ENCODE peak calls at places on chromosomes 3 and 15, in four cellular contexts. N is H1, Y is lower leg skin, F is GM23338. B is an unnamed sample.

GRCh38 chr3:57983734-57984518 is 24.3 kb upstream of the FLNB start:
- DNase-seq in Y (peak; percentile 81), N (no peak), F (no peak), B (no peak)

GRCh38 chr3:129271674-129272073 is 7.0 kb upstream of the HMCES start:
- DNase-seq in N (no peak), Y (no peak), F (no peak), B (no peak)

GRCh38 chr15:51908312-51908711 is 63.3 kb downstream of the LEO1 start:
- DNase-seq in F (no peak), N (no peak), Y (no peak), B (no peak)

GRCh38 chr3:127488740-127489139 is 101.8 kb downstream of the TPRA1 start:
- DNase-seq in F (no peak), N (no peak), Y (no peak), B (peak; percentile 21)

GRCh38 chr15:88627463-88627862 is 6.3 kb downstream of the AEN start:
- DNase-seq in Y (no peak), F (no peak), N (no peak), B (no peak)

GRCh38 chr3:147354621-147355020 is 51.7 kb downstream of the ZIC4 start:
- DNase-seq in N (no peak), Y (no peak), F (peak; percentile 65), B (no peak)

GRCh38 chr3:34200576-34200975 is 402.1 kb downstream of the PDCD6IP start:
- DNase-seq in F (no peak), Y (no peak), N (no peak), B (no peak)

GRCh38 chr3:23819599-23820360 is 14.0 kb downstream of the UBE2E1 start:
- DNase-seq in Y (no peak), F (no peak), N (no peak), B (peak; percentile 71)

GRCh38 chr3:78101363-78101762 is 1061.5 kb downstream of the ROBO2 start:
- DNase-seq in N (no peak), F (no peak), Y (no peak), B (no peak)

GRCh38 chr15:64634020-64634419 is 141.4 kb downstream of the RBPMS2 start:
- DNase-seq in F (peak; percentile 25), N (no peak), Y (no peak), B (no peak)

GRCh38 chr3:29426302-29427226 is 145.7 kb downstream of the RBMS3 start:
- DNase-seq in F (no peak), Y (no peak), N (no peak), B (no peak)
- TF ChIP-seq CTCF in F (no peak), Y (no peak), N (no peak), B (no peak)

DNA sequence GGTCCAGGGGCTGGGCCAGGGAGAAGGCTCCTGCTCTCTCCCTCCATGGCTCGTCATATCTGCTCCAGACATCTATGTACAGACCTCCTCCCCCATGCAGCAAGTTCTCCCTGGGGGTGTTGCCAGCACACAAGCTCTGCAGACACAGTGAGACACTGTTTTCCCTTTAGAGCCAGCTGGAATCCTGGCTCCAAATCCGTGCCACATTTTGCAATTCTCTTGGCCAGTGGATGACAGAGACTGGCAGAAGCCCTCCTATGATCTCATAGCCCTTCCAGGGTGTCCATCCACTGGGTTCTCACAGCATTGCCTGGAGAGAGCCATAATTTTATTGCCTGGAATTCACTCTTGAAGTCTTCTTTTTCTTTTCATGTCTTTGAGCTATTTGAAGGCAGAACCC is 203.9 kb downstream of the TLE3 start:
- DNase-seq in Y (peak; percentile 18), N (no peak), F (peak; percentile 28), B (peak; percentile 81)
- H3K4me3 ChIP-seq in Y (no peak overlapping the region), N (no peak overlapping the region), F (no peak overlapping the region), B (no peak overlapping the region)

DNA sequence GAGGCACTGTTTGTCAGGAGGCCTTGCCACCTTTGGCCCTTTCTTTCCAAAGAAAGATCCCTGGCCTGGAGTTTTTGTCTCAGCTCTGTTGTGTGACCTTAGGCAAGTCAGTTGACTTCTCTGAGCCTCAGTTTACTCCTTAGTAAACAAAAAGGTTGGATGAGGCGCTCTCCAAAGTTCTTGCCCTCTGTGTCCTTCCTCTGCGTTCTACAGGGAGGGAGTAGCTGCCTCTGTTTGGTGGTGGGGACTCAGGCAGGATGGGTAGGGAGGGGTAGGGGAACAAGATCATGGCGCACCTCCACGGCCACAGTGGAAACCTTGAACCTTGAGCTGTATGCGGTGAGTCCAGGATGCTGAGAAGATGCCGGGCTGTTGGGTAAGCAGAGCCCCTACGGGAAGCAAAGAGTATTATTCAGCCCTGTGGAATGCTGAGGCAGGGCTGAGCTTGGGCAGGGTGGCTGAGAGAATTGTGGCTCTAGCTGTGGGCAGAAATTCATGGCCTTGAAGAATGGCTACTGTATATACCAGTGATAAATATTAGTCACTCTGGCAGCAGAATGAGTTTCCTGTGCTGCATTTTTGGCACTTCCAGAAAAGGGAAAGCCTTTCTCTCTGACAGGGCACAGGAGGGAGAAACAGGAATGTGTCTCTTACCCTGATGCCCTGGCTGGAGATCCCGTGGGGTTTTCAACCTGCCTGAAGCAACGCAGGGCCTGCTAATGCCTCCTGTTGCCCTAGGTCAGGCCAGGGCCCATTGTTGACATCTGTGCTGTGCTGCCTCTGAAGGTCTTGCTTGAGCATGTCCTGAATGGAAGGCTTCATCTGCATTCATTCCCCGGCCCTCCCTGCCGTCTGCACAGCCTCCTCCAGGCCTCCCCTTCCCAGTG is 39.9 kb downstream of the SMAD3 start:
- DNase-seq in F (no peak), Y (no peak), N (no peak), B (no peak)
- TF ChIP-seq CTCF in F (no peak), Y (peak; percentile 19), N (peak; percentile 4), B (no peak)

GRCh38 chr3:46488735-46489361 is 8.9 kb upstream of the RTP3 start:
- DNase-seq in N (peak; percentile 92), F (peak; percentile 99), Y (peak; percentile 89), B (peak; percentile 84)
- H3K4me3 ChIP-seq in N (no peak overlapping the region), F (peak overlapping the region; percentile 12), Y (no peak overlapping the region), B (no peak overlapping the region)

GRCh38 chr15:36498922-36499321 is 80.5 kb upstream of the CDIN1 start:
- DNase-seq in N (no peak), F (no peak), Y (no peak), B (no peak)

GRCh38 chr15:36499751-36500389 is 79.6 kb upstream of the CDIN1 start:
- DNase-seq in N (no peak), F (no peak), Y (no peak), B (no peak)

GRCh38 chr15:36502509-36502908 is 76.9 kb upstream of the CDIN1 start:
- DNase-seq in Y (no peak), N (no peak), F (no peak), B (no peak)

GRCh38 chr15:36498401-36498800 is 81.0 kb upstream of the CDIN1 start:
- DNase-seq in F (no peak), Y (no peak), N (no peak), B (no peak)

DNA sequence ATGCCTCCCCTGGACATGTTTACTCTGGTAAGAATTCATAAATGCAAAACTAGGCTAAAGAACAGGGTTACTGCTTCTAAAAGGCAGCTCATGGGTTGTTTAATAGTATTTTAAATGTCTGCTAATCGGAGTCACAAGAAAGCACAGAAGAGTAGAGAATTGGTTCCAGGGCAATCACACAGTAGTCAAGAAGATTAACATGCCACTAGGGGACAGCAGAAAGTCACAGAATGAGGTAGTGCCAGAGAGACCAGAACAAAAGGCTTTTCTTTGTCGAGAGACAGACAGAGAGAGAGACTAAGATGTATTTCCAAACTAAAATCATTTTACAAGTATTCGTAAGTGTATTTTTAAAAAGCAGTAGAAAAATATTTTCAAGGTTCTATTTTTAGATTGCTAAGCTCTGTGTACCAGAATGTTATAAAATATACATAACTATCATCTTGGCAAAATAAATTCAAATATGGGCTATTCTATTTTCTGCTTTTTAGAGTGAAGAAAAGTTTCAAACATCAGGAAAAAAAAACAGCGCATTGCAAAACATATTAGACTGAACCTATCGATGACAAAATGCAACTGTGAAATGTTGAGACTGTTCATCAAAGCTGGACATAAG is 78.3 kb upstream of the CDIN1 start:
- DNase-seq in N (no peak), Y (no peak), F (peak; percentile 92), B (peak; percentile 42)
- TF ChIP-seq CTCF in N (no peak), Y (no peak), F (peak; percentile 94), B (peak; percentile 94)

GRCh38 chr3:56801151-56801596 is 575 bp downstream of the ARHGEF3 start:
- DNase-seq in Y (no peak), N (no peak), F (no peak), B (no peak)

GRCh38 chr3:56800373-56801150 is 1.2 kb downstream of the ARHGEF3 start:
- DNase-seq in N (no peak), Y (no peak), F (no peak), B (no peak)

GRCh38 chr3:56801597-56802410 is at the start of gene ARHGEF3:
- DNase-seq in N (peak; percentile 49), F (peak; percentile 95), Y (peak; percentile 70), B (peak; percentile 94)

GRCh38 chr3:56802411-56802745 is 629 bp upstream of the ARHGEF3 start:
- DNase-seq in Y (no peak), F (no peak), N (no peak), B (no peak)

DNA sequence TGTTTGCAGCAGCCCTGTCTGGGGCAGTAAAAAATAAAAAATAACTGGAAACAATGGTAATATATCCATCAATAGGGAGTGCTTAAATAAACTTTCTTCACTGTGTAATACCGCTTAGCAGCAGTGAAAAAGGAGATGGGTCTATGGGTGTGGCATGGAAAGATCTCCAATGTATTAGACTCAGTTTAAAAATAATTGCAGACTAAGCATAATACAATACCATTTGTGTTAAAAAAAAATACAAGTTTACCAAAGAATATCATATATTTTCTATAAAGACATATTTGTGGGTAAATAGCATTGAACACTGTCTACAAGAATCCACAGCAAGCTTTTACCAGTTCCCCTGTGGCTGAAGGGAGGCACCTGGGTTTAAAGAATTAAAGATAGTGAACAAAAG is 1.0 kb upstream of the ARHGEF3 start:
- DNase-seq in N (no peak), F (no peak), Y (no peak), B (no peak)
- H3K4me3 ChIP-seq in N (no peak overlapping the region), F (no peak overlapping the region), Y (no peak overlapping the region), B (no peak overlapping the region)

DNA sequence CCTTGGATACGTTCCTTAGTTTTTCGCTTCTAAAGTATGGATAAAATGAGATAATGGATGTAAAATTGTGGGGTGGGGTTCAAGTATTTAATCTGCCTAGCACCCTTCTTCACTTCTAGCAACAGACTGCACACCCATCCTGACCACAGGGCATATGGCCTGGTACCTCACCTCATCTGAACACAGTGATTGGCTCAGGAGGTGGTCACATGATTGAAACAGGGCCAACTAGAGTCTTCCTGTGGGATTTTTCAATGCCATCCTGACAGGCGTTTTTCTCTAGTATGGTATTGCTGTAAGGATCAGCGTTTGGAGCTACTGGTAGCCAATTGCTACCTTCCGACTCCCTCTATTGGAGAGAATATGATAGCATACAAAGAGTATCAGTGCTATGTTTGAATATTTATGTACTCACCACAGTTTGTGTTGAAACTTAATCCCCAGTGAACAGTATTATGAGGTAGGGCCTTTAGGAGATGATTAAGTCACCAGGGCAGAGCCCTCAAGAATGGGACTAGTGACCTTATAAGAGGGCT is 172.2 kb downstream of the PPM1L start:
- DNase-seq in N (no peak), Y (no peak), F (peak; percentile 28), B (no peak)
- TF ChIP-seq CTCF in N (no peak), Y (no peak), F (peak; percentile 56), B (no peak)

GRCh38 chr15:68816158-68816557 is 4.5 kb downstream of the ANP32A start:
- DNase-seq in N (no peak), F (no peak), Y (peak; percentile 3), B (no peak)
- H3K4me3 ChIP-seq in N (peak overlapping the region; percentile 93), F (peak overlapping the region; percentile 99), Y (no peak overlapping the region), B (peak overlapping the region; percentile 95)